ENCODE peak calls at places on chromosome 20, in seven cellular contexts. G is spleen; P is stomach; D is uterus; N is naive thymus-derived CD4-positive, alpha-beta T cell; Q is A549; V is GM12878. A is an unnamed sample.

GRCh38 chr20:59042796-59043621 is 423 bp upstream of the PRELID3B start:
- DNase-seq in V (peak; percentile 61), D (peak; percentile 93), G (peak; percentile 99), Q (peak; percentile 85), N (peak; percentile 94), P (peak; percentile 96), A (peak; percentile 97)

GRCh38 chr20:47821481-47822100 is 36.3 kb upstream of the SULF2 start:
- DNase-seq in V (no peak), G (peak; percentile 36), N (no peak), P (no peak), D (no peak), Q (peak; percentile 31), A (no peak)

GRCh38 chr20:13494019-13494418 is 144.7 kb downstream of the TASP1 start:
- DNase-seq in N (no peak), D (no peak), V (no peak), G (no peak), Q (no peak), P (no peak), A (no peak)

GRCh38 chr20:61572789-61573188 is 320.7 kb downstream of the CDH4 start:
- DNase-seq in V (no peak), Q (no peak), N (no peak), G (no peak), D (no peak), P (no peak), A (no peak)

GRCh38 chr20:46255440-46256104 is 52.7 kb downstream of the CDH22 start:
- DNase-seq in G (peak; percentile 81), V (no peak), P (peak; percentile 93), D (peak; percentile 45), Q (no peak), N (no peak), A (peak; percentile 77)

GRCh38 chr20:49278817-49279676 is 1.2 kb upstream of the ZNFX1 start:
- DNase-seq in G (peak; percentile 78), N (no peak), P (no peak), Q (no peak), D (no peak), V (no peak), A (no peak)

GRCh38 chr20:24691901-24692351 is 222.5 kb downstream of the SYNDIG1 start:
- DNase-seq in V (no peak), D (no peak), G (peak; percentile 55), N (no peak), P (peak; percentile 17), Q (no peak), A (peak; percentile 24)

GRCh38 chr20:58651823-58652605 is 931 bp downstream of the STX16 start:
- DNase-seq in N (peak; percentile 82), G (peak; percentile 89), P (peak; percentile 66), Q (peak; percentile 72), V (peak; percentile 61), D (no peak), A (peak; percentile 88)

GRCh38 chr20:4383966-4384365 is 337.7 kb upstream of the PRND start:
- DNase-seq in N (no peak), P (no peak), Q (no peak), G (no peak), D (no peak), V (no peak), A (no peak)

GRCh38 chr20:61458146-61458746 is 206.2 kb downstream of the CDH4 start:
- DNase-seq in D (no peak), Q (no peak), P (no peak), N (no peak), V (no peak), G (no peak), A (no peak)

GRCh38 chr20:33668791-33669155 is 2.0 kb downstream of the ACTL10 start:
- DNase-seq in N (no peak), P (no peak), D (no peak), Q (no peak), V (no peak), G (no peak), A (no peak)

GRCh38 chr20:49411221-49411925 is 71.1 kb downstream of the KCNB1 start:
- DNase-seq in Q (no peak), N (no peak), P (no peak), V (no peak), D (no peak), G (no peak), A (no peak)

GRCh38 chr20:18879262-18879661 is 65.7 kb downstream of the SCP2D1 start:
- DNase-seq in D (no peak), P (peak; percentile 33), V (no peak), Q (no peak), G (no peak), N (no peak), A (no peak)

GRCh38 chr20:32727663-32728062 is 15.6 kb downstream of the COMMD7 start:
- DNase-seq in N (no peak), Q (no peak), P (no peak), D (peak; percentile 32), V (no peak), G (no peak), A (no peak)

GRCh38 chr20:6397115-6397514 is 274.3 kb upstream of the FERMT1 start:
- DNase-seq in D (no peak), G (no peak), V (no peak), N (no peak), P (no peak), Q (no peak), A (no peak)

GRCh38 chr20:40683221-40683893 is 5.7 kb downstream of the MAFB start:
- DNase-seq in G (peak; percentile 83), Q (no peak), V (no peak), D (no peak), P (no peak), N (no peak), A (no peak)

GRCh38 chr20:49685161-49685601 is 28.5 kb downstream of the B4GALT5 start:
- DNase-seq in Q (no peak), P (no peak), V (no peak), D (peak; percentile 36), N (no peak), G (no peak), A (no peak)

GRCh38 chr20:57990396-57990987 is 238.0 kb downstream of the ANKRD60 start:
- DNase-seq in Q (no peak), N (no peak), P (no peak), V (no peak), D (peak; percentile 43), G (no peak), A (no peak)

GRCh38 chr20:6566821-6567220 is 200.7 kb upstream of the BMP2 start:
- DNase-seq in G (no peak), Q (no peak), N (no peak), P (no peak), D (no peak), V (no peak), A (no peak)

GRCh38 chr20:59004493-59004762 is 2.6 kb downstream of the CTSZ start:
- DNase-seq in P (peak; percentile 61), G (peak; percentile 94), N (peak; percentile 36), V (no peak), D (no peak), Q (no peak), A (no peak)

GRCh38 chr20:36883972-36884535 is 8.1 kb downstream of the TLDC2 start:
- DNase-seq in P (no peak), Q (no peak), G (peak; percentile 45), D (no peak), V (no peak), N (no peak), A (no peak)

GRCh38 chr20:32018269-32019155 is 8.3 kb downstream of the CCM2L start:
- DNase-seq in V (no peak), G (peak; percentile 86), P (peak; percentile 75), N (peak; percentile 27), Q (peak; percentile 77), D (peak; percentile 35), A (peak; percentile 60)

GRCh38 chr20:7313047-7313446 is 545.6 kb downstream of the BMP2 start:
- DNase-seq in Q (no peak), D (no peak), V (no peak), N (no peak), G (no peak), P (no peak), A (no peak)

GRCh38 chr20:41249781-41250281 is 67.7 kb downstream of the ZHX3 start:
- DNase-seq in Q (no peak), V (no peak), G (no peak), D (peak; percentile 50), N (no peak), P (no peak), A (no peak)

GRCh38 chr20:33211817-33212424 is 5.2 kb upstream of the BPIFA3 start:
- DNase-seq in V (no peak), Q (peak; percentile 83), D (no peak), P (peak; percentile 82), N (peak; percentile 10), G (no peak), A (no peak)

GRCh38 chr20:53866787-53867740 is 203.3 kb downstream of the BCAS1 start:
- DNase-seq in P (no peak), N (peak; percentile 54), G (no peak), Q (no peak), V (peak; percentile 86), D (no peak), A (peak; percentile 35)
- H3K4me3 ChIP-seq in P (no peak overlapping the region), N (peak overlapping the region; percentile 39), G (no peak overlapping the region), Q (peak overlapping the region; percentile 1), V (peak overlapping the region; percentile 27), D (no peak overlapping the region), A (no peak overlapping the region)

DNA sequence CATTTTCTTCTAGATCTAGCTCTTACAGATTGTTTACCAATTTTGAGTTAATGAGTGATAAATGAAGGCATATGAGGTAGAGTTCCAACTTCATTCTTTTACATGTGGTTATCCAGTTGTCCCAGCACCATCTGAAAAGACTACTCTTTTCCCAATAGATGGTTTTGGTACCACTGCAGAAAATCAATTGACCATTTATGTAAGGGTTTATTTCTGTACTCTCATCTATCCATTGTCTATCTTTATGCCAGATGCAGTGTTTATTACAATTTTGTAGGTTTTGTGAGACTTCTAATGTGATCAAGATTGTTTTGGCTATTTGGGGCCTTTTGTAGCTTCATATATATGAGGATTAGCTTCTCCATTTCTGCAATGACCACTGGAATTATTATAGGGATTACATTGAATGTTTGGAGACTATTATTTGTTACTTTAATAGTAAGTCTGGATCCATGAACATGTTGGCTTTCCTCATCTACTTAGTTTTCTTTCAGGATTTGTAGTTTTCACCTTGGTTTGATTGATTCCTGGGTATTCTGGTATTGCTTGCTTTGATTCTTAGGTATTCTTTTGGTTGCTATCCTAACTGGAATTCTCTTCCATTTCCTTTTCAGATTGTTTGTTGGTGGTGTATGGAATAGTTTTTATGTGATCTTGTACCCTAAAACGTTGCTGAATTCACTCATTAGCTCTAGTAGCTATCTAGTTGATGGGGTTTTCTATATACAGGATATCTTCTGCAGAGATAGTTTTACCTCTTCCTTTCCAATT is 10.4 kb downstream of the SNRPB start:
- DNase-seq in Q (no peak), G (no peak), P (no peak), V (no peak), D (no peak), N (no peak), A (no peak)
- H3K9me3 ChIP-seq in Q (no peaks in the 10 kb centered on the region), G (no peaks in the 10 kb centered on the region), P (no peaks in the 10 kb centered on the region), V (no peaks in the 10 kb centered on the region), D (no peaks in the 10 kb centered on the region), N (no peaks in the 10 kb centered on the region), A (no peaks in the 10 kb centered on the region)

DNA sequence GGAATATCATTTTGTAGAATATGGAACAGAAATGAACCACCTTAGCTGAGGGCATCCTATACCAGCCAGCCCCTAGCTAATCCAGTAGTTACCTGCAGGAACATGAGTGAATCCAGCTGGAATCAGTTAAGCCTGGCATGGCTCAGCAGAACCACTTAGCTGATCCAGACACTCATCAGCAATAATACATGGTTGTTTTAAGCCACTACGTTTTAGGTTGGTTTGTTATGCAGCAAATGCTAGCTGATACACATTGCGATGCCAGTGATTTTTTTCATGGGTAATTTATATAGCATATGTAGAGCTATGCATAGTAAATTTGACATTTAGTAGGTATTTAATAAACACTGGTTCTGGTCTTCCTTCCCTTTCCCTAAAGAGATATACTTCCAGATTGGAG is 201.9 kb upstream of the JAG1 start:
- DNase-seq in N (no peak), V (no peak), P (no peak), D (no peak), G (no peak), Q (no peak), A (no peak)
- H3K4me3 ChIP-seq in N (no peak overlapping the region), V (no peak overlapping the region), P (no peak overlapping the region), D (no peak overlapping the region), G (no peak overlapping the region), Q (no peak overlapping the region), A (no peak overlapping the region)

GRCh38 chr20:42735539-42735938 is 454.2 kb downstream of the PTPRT start:
- DNase-seq in N (no peak), D (no peak), P (no peak), Q (no peak), G (no peak), V (no peak), A (no peak)
- H3K9me3 ChIP-seq in N (no peaks in the 10 kb centered on the region), D (no peaks in the 10 kb centered on the region), P (no peaks in the 10 kb centered on the region), Q (no peaks in the 10 kb centered on the region), G (no peaks in the 10 kb centered on the region), V (no peaks in the 10 kb centered on the region), A (no peaks in the 10 kb centered on the region)

A was measured in Peyer's patch.